ENCODE peak calls at places on chromosomes 4 and X, in four cellular contexts. One of them, this sample, is unnamed.

GRCh38 chrX:87516716-87517115 is 886 bp upstream of the KLHL4 start:
- DNase-seq in NB4: no peak
- DNase-seq in cardiac fibroblast: peak; percentile 71
- DNase-seq in esophagus muscularis mucosa: no peak
- DNase-seq in this sample: no peak

GRCh38 chr4:144754562-144755410 is 108.8 kb downstream of the HHIP start:
- DNase-seq in NB4: no peak
- DNase-seq in cardiac fibroblast: peak; percentile 72
- DNase-seq in esophagus muscularis mucosa: no peak
- DNase-seq in this sample: no peak

GRCh38 chr4:182454440-182455013 is 211.3 kb downstream of the TENM3 start:
- DNase-seq in NB4: no peak
- DNase-seq in cardiac fibroblast: no peak
- DNase-seq in esophagus muscularis mucosa: no peak
- DNase-seq in this sample: no peak

GRCh38 chrX:130330706-130331105 is 9.0 kb upstream of the SLC25A14 start:
- DNase-seq in NB4: peak; percentile 63
- DNase-seq in cardiac fibroblast: peak; percentile 52
- DNase-seq in esophagus muscularis mucosa: no peak
- DNase-seq in this sample: no peak

GRCh38 chrX:112211459-112211858 is 128.9 kb upstream of the TRPC5 start:
- DNase-seq in NB4: peak; percentile 47
- DNase-seq in cardiac fibroblast: no peak
- DNase-seq in esophagus muscularis mucosa: no peak
- DNase-seq in this sample: no peak

GRCh38 chrX:42398967-42399631 is 378.9 kb downstream of the PPP1R2C start:
- DNase-seq in NB4: no peak
- DNase-seq in cardiac fibroblast: peak; percentile 0
- DNase-seq in esophagus muscularis mucosa: no peak
- DNase-seq in this sample: no peak

GRCh38 chr4:123488916-123489315 is 92.3 kb downstream of the SPRY1 start:
- DNase-seq in NB4: peak; percentile 89
- DNase-seq in cardiac fibroblast: peak; percentile 92
- DNase-seq in esophagus muscularis mucosa: no peak
- DNase-seq in this sample: no peak

GRCh38 chrX:56975611-56976010 is 19.7 kb downstream of the SPIN3 start:
- DNase-seq in NB4: no peak
- DNase-seq in cardiac fibroblast: peak; percentile 30
- DNase-seq in esophagus muscularis mucosa: no peak
- DNase-seq in this sample: no peak

GRCh38 chrX:137566746-137567473 is 983 bp downstream of the ZIC3 start:
- DNase-seq in NB4: no peak
- DNase-seq in cardiac fibroblast: no peak
- DNase-seq in esophagus muscularis mucosa: no peak
- DNase-seq in this sample: no peak

GRCh38 chr4:48699470-48699869 is 80.6 kb downstream of the FRYL start:
- DNase-seq in NB4: no peak
- DNase-seq in cardiac fibroblast: no peak
- DNase-seq in esophagus muscularis mucosa: no peak
- DNase-seq in this sample: peak; percentile 54
- H3K4me3 ChIP-seq in NB4: no peak overlapping the region
- H3K4me3 ChIP-seq in cardiac fibroblast: no peak overlapping the region
- H3K4me3 ChIP-seq in esophagus muscularis mucosa: no peak overlapping the region
- H3K4me3 ChIP-seq in this sample: peak overlapping the region; percentile 36

GRCh38 chr4:13860126-13860525 is 232.6 kb upstream of the BOD1L1 start:
- DNase-seq in NB4: peak; percentile 5
- DNase-seq in cardiac fibroblast: no peak
- DNase-seq in esophagus muscularis mucosa: no peak
- DNase-seq in this sample: no peak
- TF ChIP-seq CTCF in NB4: no peak
- TF ChIP-seq CTCF in cardiac fibroblast: peak; percentile 10
- TF ChIP-seq CTCF in esophagus muscularis mucosa: no peak
- TF ChIP-seq CTCF in this sample: peak; percentile 55

GRCh38 chrX:119505945-119506344 is 37.7 kb downstream of the SLC25A5 start:
- DNase-seq in NB4: no peak
- DNase-seq in cardiac fibroblast: no peak
- DNase-seq in esophagus muscularis mucosa: no peak
- DNase-seq in this sample: no peak

GRCh38 chrX:119503484-119503861 is 35.2 kb downstream of the SLC25A5 start:
- DNase-seq in NB4: no peak
- DNase-seq in cardiac fibroblast: peak; percentile 90
- DNase-seq in esophagus muscularis mucosa: no peak
- DNase-seq in this sample: no peak

GRCh38 chrX:119502727-119503483 is 34.7 kb downstream of the SLC25A5 start:
- DNase-seq in NB4: no peak
- DNase-seq in cardiac fibroblast: peak; percentile 60
- DNase-seq in esophagus muscularis mucosa: no peak
- DNase-seq in this sample: no peak

GRCh38 chrX:119500061-119500800 is 32.0 kb downstream of the SLC25A5 start:
- DNase-seq in NB4: no peak
- DNase-seq in cardiac fibroblast: no peak
- DNase-seq in esophagus muscularis mucosa: no peak
- DNase-seq in this sample: no peak

GRCh38 chrX:119501511-119502148 is 33.4 kb downstream of the SLC25A5 start:
- DNase-seq in NB4: no peak
- DNase-seq in cardiac fibroblast: no peak
- DNase-seq in esophagus muscularis mucosa: no peak
- DNase-seq in this sample: no peak
- H3K4me3 ChIP-seq in NB4: no peak overlapping the region
- H3K4me3 ChIP-seq in cardiac fibroblast: no peak overlapping the region
- H3K4me3 ChIP-seq in esophagus muscularis mucosa: no peak overlapping the region
- H3K4me3 ChIP-seq in this sample: no peak overlapping the region

GRCh38 chr4:128283071-128283470 is 4.5 kb downstream of the PGRMC2 start:
- DNase-seq in NB4: no peak
- DNase-seq in cardiac fibroblast: no peak
- DNase-seq in esophagus muscularis mucosa: no peak
- DNase-seq in this sample: no peak

GRCh38 chr4:128286474-128287158 is 997 bp downstream of the PGRMC2 start:
- DNase-seq in NB4: peak; percentile 56
- DNase-seq in cardiac fibroblast: peak; percentile 56
- DNase-seq in esophagus muscularis mucosa: no peak
- DNase-seq in this sample: no peak

GRCh38 chr4:128287159-128287870 is at the start of gene PGRMC2:
- DNase-seq in NB4: no peak
- DNase-seq in cardiac fibroblast: peak; percentile 29
- DNase-seq in esophagus muscularis mucosa: no peak
- DNase-seq in this sample: no peak

GRCh38 chr4:128284317-128284716 is 3.3 kb downstream of the PGRMC2 start:
- DNase-seq in NB4: no peak
- DNase-seq in cardiac fibroblast: no peak
- DNase-seq in esophagus muscularis mucosa: no peak
- DNase-seq in this sample: no peak

DNA sequence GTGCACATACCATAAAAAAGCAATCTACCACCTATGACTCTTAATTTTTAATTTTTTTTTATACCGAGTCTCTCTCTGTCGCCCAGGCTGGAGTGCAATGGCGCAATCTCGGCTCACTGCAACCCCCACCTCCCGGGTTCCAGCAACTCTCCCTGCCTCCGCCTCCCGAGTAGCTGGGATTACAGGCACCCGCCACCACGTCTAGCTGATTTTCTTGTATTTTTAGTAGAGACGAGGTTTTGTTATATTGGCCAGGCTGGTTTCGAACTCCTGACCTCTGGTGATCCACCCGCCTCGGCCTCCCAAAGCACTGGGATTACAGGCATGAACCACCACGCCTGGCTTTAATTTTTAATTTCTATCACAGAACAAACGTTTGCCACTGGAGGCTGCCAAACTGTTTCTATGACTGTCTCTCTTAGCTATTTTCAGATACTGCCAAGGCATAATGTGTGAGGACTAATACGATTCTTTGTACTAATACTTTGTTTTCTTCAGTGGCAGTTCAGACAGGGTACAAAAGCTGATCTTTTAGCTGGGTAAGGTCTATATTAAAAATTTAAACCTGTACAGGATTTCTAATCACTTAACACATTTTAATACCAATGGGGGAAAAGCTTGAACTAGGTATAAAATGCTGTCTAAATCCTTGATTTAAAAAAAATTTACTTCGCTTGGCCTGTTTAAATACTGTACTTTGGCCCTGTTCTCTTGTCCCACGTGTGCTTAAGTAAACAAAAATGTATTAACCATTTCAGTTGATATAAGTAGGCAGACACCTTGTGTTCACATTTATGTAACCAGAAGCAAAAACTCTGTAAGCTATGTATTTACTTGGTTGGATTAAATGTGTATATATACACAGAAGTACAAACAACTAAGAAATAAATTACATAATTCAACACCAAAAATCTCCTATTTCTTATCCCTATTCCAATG is 2.3 kb downstream of the PGRMC2 start:
- DNase-seq in NB4: no peak
- DNase-seq in cardiac fibroblast: peak; percentile 54
- DNase-seq in esophagus muscularis mucosa: no peak
- DNase-seq in this sample: no peak
- TF ChIP-seq CTCF in NB4: no peak
- TF ChIP-seq CTCF in cardiac fibroblast: no peak
- TF ChIP-seq CTCF in esophagus muscularis mucosa: no peak
- TF ChIP-seq CTCF in this sample: no peak

GRCh38 chrX:103467870-103468269 is 51.4 kb downstream of the RAB40A start:
- DNase-seq in NB4: no peak
- DNase-seq in cardiac fibroblast: no peak
- DNase-seq in esophagus muscularis mucosa: no peak
- DNase-seq in this sample: no peak

GRCh38 chrX:103461156-103461555 is 58.1 kb downstream of the RAB40A start:
- DNase-seq in NB4: no peak
- DNase-seq in cardiac fibroblast: peak; percentile 40
- DNase-seq in esophagus muscularis mucosa: no peak
- DNase-seq in this sample: no peak

GRCh38 chrX:103464774-103465117 is 54.5 kb downstream of the RAB40A start:
- DNase-seq in NB4: peak; percentile 63
- DNase-seq in cardiac fibroblast: peak; percentile 81
- DNase-seq in esophagus muscularis mucosa: peak; percentile 93
- DNase-seq in this sample: no peak

GRCh38 chrX:103467156-103467555 is 52.1 kb downstream of the RAB40A start:
- DNase-seq in NB4: no peak
- DNase-seq in cardiac fibroblast: peak; percentile 17
- DNase-seq in esophagus muscularis mucosa: no peak
- DNase-seq in this sample: no peak

GRCh38 chrX:103464071-103464773 is 55.1 kb downstream of the RAB40A start:
- DNase-seq in NB4: peak; percentile 30
- DNase-seq in cardiac fibroblast: peak; percentile 64
- DNase-seq in esophagus muscularis mucosa: no peak
- DNase-seq in this sample: no peak
- H3K4me3 ChIP-seq in NB4: no peak overlapping the region
- H3K4me3 ChIP-seq in cardiac fibroblast: peak overlapping the region; percentile 19
- H3K4me3 ChIP-seq in esophagus muscularis mucosa: peak overlapping the region; percentile 35
- H3K4me3 ChIP-seq in this sample: peak overlapping the region; percentile 23

This sample was measured in epithelial cell of proximal tubule.